ENCODE peak calls at places on chromosomes 2 and 18, in five cellular contexts. O is stimulated activated naive CD8-positive, alpha-beta T cell treated with anti-CD3 and anti-CD28 coated beads, Interleukin-15, amount 100 ng/mL, for 72 hours; Z is coronary artery; X is HS-5; M is H54. C is an unnamed sample.

GRCh38 chr2:132374551-132374950 is 42.1 kb upstream of the GPR39 start:
- DNase-seq in X (peak; percentile 15), O (no peak), M (no peak), Z (no peak), C (no peak)

GRCh38 chr18:2256577-2256976 is 314.7 kb downstream of the METTL4 start:
- DNase-seq in O (no peak), X (no peak), Z (no peak), M (no peak), C (no peak)

GRCh38 chr2:120857931-120858330 is 122.3 kb downstream of the GLI2 start:
- DNase-seq in X (no peak), O (no peak), M (no peak), Z (no peak), C (no peak)

GRCh38 chr2:85997016-85997970 is 108.4 kb downstream of the POLR1A start:
- DNase-seq in X (no peak), Z (peak; percentile 45), M (no peak), O (no peak), C (no peak)

GRCh38 chr2:85188852-85189251 is 55.7 kb downstream of the TCF7L1 start:
- DNase-seq in M (no peak), O (no peak), Z (no peak), X (no peak), C (no peak)

GRCh38 chr2:18456026-18456425 is 104.4 kb downstream of the RDH14 start:
- DNase-seq in O (no peak), M (no peak), X (no peak), Z (no peak), C (no peak)

GRCh38 chr2:206004004-206004693 is 81.8 kb downstream of the INO80D start:
- DNase-seq in O (no peak), Z (no peak), X (no peak), M (no peak), C (no peak)

GRCh38 chr18:43893001-43893637 is 615.8 kb upstream of the SYT4 start:
- DNase-seq in Z (no peak), X (peak; percentile 85), O (no peak), M (no peak), C (no peak)

GRCh38 chr2:78701546-78701945 is 324.0 kb upstream of the REG3G start:
- DNase-seq in Z (no peak), M (no peak), O (no peak), X (no peak), C (no peak)

GRCh38 chr2:240257940-240258580 is 117.6 kb upstream of the OTOS start:
- DNase-seq in X (no peak), M (no peak), Z (no peak), O (no peak), C (no peak)

GRCh38 chr2:43370705-43371104 is 144.3 kb upstream of the ZFP36L2 start:
- DNase-seq in M (no peak), Z (no peak), O (no peak), X (no peak), C (no peak)

GRCh38 chr18:10453885-10454772 is at the start of gene APCDD1:
- DNase-seq in X (no peak), O (no peak), Z (peak; percentile 88), M (no peak), C (no peak)

GRCh38 chr2:159272166-159272565 is 14.3 kb downstream of the WDSUB1 start:
- DNase-seq in X (no peak), Z (no peak), M (no peak), O (no peak), C (no peak)